ENCODE peak calls at places on chromosome 6, in seven cellular contexts. One of them, this sample, is unnamed.

GRCh38 chr6:4675086-4675485 is 101.1 kb upstream of the CDYL start:
- DNase-seq in activated CD8-positive, alpha-beta memory T cell treated with anti-CD3 and anti-CD28 coated beads for 24 hours: no peak
- DNase-seq in left cardiac atrium: no peak
- DNase-seq in keratinocyte: no peak
- DNase-seq in CD8-positive, alpha-beta memory T cell: no peak
- DNase-seq in LoVo: no peak
- DNase-seq in right atrium auricular region: peak; percentile 40
- DNase-seq in this sample: no peak

GRCh38 chr6:3499603-3500002 is 42.8 kb upstream of the SLC22A23 start:
- DNase-seq in right atrium auricular region: no peak
- DNase-seq in CD8-positive, alpha-beta memory T cell: no peak
- DNase-seq in keratinocyte: no peak
- DNase-seq in left cardiac atrium: no peak
- DNase-seq in activated CD8-positive, alpha-beta memory T cell treated with anti-CD3 and anti-CD28 coated beads for 24 hours: no peak
- DNase-seq in LoVo: no peak
- DNase-seq in this sample: no peak

GRCh38 chr6:75481936-75482593 is 11.5 kb downstream of the FILIP1 start:
- DNase-seq in activated CD8-positive, alpha-beta memory T cell treated with anti-CD3 and anti-CD28 coated beads for 24 hours: no peak
- DNase-seq in LoVo: no peak
- DNase-seq in CD8-positive, alpha-beta memory T cell: no peak
- DNase-seq in keratinocyte: no peak
- DNase-seq in left cardiac atrium: no peak
- DNase-seq in right atrium auricular region: no peak
- DNase-seq in this sample: no peak

GRCh38 chr6:143694560-143694959 is 16.8 kb downstream of the PHACTR2 start:
- DNase-seq in keratinocyte: no peak
- DNase-seq in CD8-positive, alpha-beta memory T cell: no peak
- DNase-seq in LoVo: no peak
- DNase-seq in right atrium auricular region: no peak
- DNase-seq in left cardiac atrium: no peak
- DNase-seq in activated CD8-positive, alpha-beta memory T cell treated with anti-CD3 and anti-CD28 coated beads for 24 hours: no peak
- DNase-seq in this sample: no peak

GRCh38 chr6:113361014-113361645 is 496.0 kb upstream of the MARCKS start:
- DNase-seq in keratinocyte: no peak
- DNase-seq in right atrium auricular region: no peak
- DNase-seq in left cardiac atrium: no peak
- DNase-seq in LoVo: peak; percentile 56
- DNase-seq in activated CD8-positive, alpha-beta memory T cell treated with anti-CD3 and anti-CD28 coated beads for 24 hours: no peak
- DNase-seq in CD8-positive, alpha-beta memory T cell: no peak
- DNase-seq in this sample: no peak

GRCh38 chr6:22227824-22228610 is 68.8 kb downstream of the PRL start:
- DNase-seq in keratinocyte: no peak
- DNase-seq in right atrium auricular region: no peak
- DNase-seq in left cardiac atrium: no peak
- DNase-seq in CD8-positive, alpha-beta memory T cell: no peak
- DNase-seq in activated CD8-positive, alpha-beta memory T cell treated with anti-CD3 and anti-CD28 coated beads for 24 hours: no peak
- DNase-seq in LoVo: no peak
- DNase-seq in this sample: no peak

GRCh38 chr6:116277124-116277523 is 2.6 kb downstream of the TSPYL1 start:
- DNase-seq in left cardiac atrium: no peak
- DNase-seq in keratinocyte: no peak
- DNase-seq in LoVo: no peak
- DNase-seq in right atrium auricular region: no peak
- DNase-seq in CD8-positive, alpha-beta memory T cell: no peak
- DNase-seq in activated CD8-positive, alpha-beta memory T cell treated with anti-CD3 and anti-CD28 coated beads for 24 hours: no peak
- DNase-seq in this sample: no peak

GRCh38 chr6:40536442-40536841 is 50.7 kb downstream of the LRFN2 start:
- DNase-seq in LoVo: no peak
- DNase-seq in keratinocyte: no peak
- DNase-seq in CD8-positive, alpha-beta memory T cell: no peak
- DNase-seq in right atrium auricular region: no peak
- DNase-seq in left cardiac atrium: no peak
- DNase-seq in activated CD8-positive, alpha-beta memory T cell treated with anti-CD3 and anti-CD28 coated beads for 24 hours: no peak
- DNase-seq in this sample: no peak

GRCh38 chr6:28215425-28215824 is 9.7 kb upstream of the ZSCAN9 start:
- DNase-seq in activated CD8-positive, alpha-beta memory T cell treated with anti-CD3 and anti-CD28 coated beads for 24 hours: no peak
- DNase-seq in LoVo: peak; percentile 82
- DNase-seq in left cardiac atrium: no peak
- DNase-seq in right atrium auricular region: no peak
- DNase-seq in CD8-positive, alpha-beta memory T cell: no peak
- DNase-seq in keratinocyte: no peak
- DNase-seq in this sample: no peak

GRCh38 chr6:217048-217659 is 75.1 kb upstream of the DUSP22 start:
- DNase-seq in activated CD8-positive, alpha-beta memory T cell treated with anti-CD3 and anti-CD28 coated beads for 24 hours: no peak
- DNase-seq in LoVo: peak; percentile 6
- DNase-seq in keratinocyte: no peak
- DNase-seq in right atrium auricular region: no peak
- DNase-seq in CD8-positive, alpha-beta memory T cell: no peak
- DNase-seq in left cardiac atrium: no peak
- DNase-seq in this sample: no peak

GRCh38 chr6:25263602-25264001 is 15.6 kb upstream of the CARMIL1 start:
- DNase-seq in left cardiac atrium: no peak
- DNase-seq in LoVo: no peak
- DNase-seq in CD8-positive, alpha-beta memory T cell: no peak
- DNase-seq in right atrium auricular region: no peak
- DNase-seq in keratinocyte: no peak
- DNase-seq in activated CD8-positive, alpha-beta memory T cell treated with anti-CD3 and anti-CD28 coated beads for 24 hours: no peak
- DNase-seq in this sample: no peak

GRCh38 chr6:167699141-167700036 is 127.3 kb upstream of the AFDN start:
- DNase-seq in activated CD8-positive, alpha-beta memory T cell treated with anti-CD3 and anti-CD28 coated beads for 24 hours: peak; percentile 79
- DNase-seq in right atrium auricular region: peak; percentile 89
- DNase-seq in CD8-positive, alpha-beta memory T cell: no peak
- DNase-seq in keratinocyte: no peak
- DNase-seq in left cardiac atrium: peak; percentile 89
- DNase-seq in LoVo: no peak
- DNase-seq in this sample: no peak

GRCh38 chr6:140354296-140354695 is 979.8 kb upstream of the CITED2 start:
- DNase-seq in right atrium auricular region: no peak
- DNase-seq in keratinocyte: no peak
- DNase-seq in CD8-positive, alpha-beta memory T cell: no peak
- DNase-seq in left cardiac atrium: no peak
- DNase-seq in LoVo: no peak
- DNase-seq in activated CD8-positive, alpha-beta memory T cell treated with anti-CD3 and anti-CD28 coated beads for 24 hours: no peak
- DNase-seq in this sample: no peak

GRCh38 chr6:35487653-35488516 is 9.0 kb downstream of the TEAD3 start:
- DNase-seq in activated CD8-positive, alpha-beta memory T cell treated with anti-CD3 and anti-CD28 coated beads for 24 hours: no peak
- DNase-seq in LoVo: peak; percentile 58
- DNase-seq in keratinocyte: no peak
- DNase-seq in CD8-positive, alpha-beta memory T cell: no peak
- DNase-seq in left cardiac atrium: no peak
- DNase-seq in right atrium auricular region: no peak
- DNase-seq in this sample: no peak

GRCh38 chr6:110040716-110041115 is 62.6 kb downstream of the GPR6 start:
- DNase-seq in keratinocyte: no peak
- DNase-seq in right atrium auricular region: no peak
- DNase-seq in CD8-positive, alpha-beta memory T cell: no peak
- DNase-seq in activated CD8-positive, alpha-beta memory T cell treated with anti-CD3 and anti-CD28 coated beads for 24 hours: no peak
- DNase-seq in left cardiac atrium: no peak
- DNase-seq in LoVo: no peak
- DNase-seq in this sample: no peak

GRCh38 chr6:2868637-2869379 is 27.1 kb upstream of the SERPINB1 start:
- DNase-seq in right atrium auricular region: no peak
- DNase-seq in left cardiac atrium: no peak
- DNase-seq in LoVo: no peak
- DNase-seq in keratinocyte: no peak
- DNase-seq in activated CD8-positive, alpha-beta memory T cell treated with anti-CD3 and anti-CD28 coated beads for 24 hours: peak; percentile 51
- DNase-seq in CD8-positive, alpha-beta memory T cell: no peak
- DNase-seq in this sample: no peak

GRCh38 chr6:129599467-129599866 is 110.5 kb downstream of the ARHGAP18 start:
- DNase-seq in left cardiac atrium: no peak
- DNase-seq in LoVo: no peak
- DNase-seq in CD8-positive, alpha-beta memory T cell: no peak
- DNase-seq in keratinocyte: no peak
- DNase-seq in activated CD8-positive, alpha-beta memory T cell treated with anti-CD3 and anti-CD28 coated beads for 24 hours: no peak
- DNase-seq in right atrium auricular region: no peak
- DNase-seq in this sample: no peak

GRCh38 chr6:134031696-134032255 is 20.6 kb downstream of the SLC2A12 start:
- DNase-seq in activated CD8-positive, alpha-beta memory T cell treated with anti-CD3 and anti-CD28 coated beads for 24 hours: no peak
- DNase-seq in right atrium auricular region: no peak
- DNase-seq in CD8-positive, alpha-beta memory T cell: no peak
- DNase-seq in LoVo: no peak
- DNase-seq in left cardiac atrium: no peak
- DNase-seq in keratinocyte: no peak
- DNase-seq in this sample: no peak

GRCh38 chr6:140845666-140846065 is 1287.1 kb upstream of the GJE1 start:
- DNase-seq in keratinocyte: no peak
- DNase-seq in CD8-positive, alpha-beta memory T cell: no peak
- DNase-seq in activated CD8-positive, alpha-beta memory T cell treated with anti-CD3 and anti-CD28 coated beads for 24 hours: no peak
- DNase-seq in LoVo: no peak
- DNase-seq in right atrium auricular region: no peak
- DNase-seq in left cardiac atrium: no peak
- DNase-seq in this sample: no peak

GRCh38 chr6:128803911-128804310 is 79.0 kb upstream of the LAMA2 start:
- DNase-seq in CD8-positive, alpha-beta memory T cell: no peak
- DNase-seq in keratinocyte: no peak
- DNase-seq in activated CD8-positive, alpha-beta memory T cell treated with anti-CD3 and anti-CD28 coated beads for 24 hours: no peak
- DNase-seq in LoVo: no peak
- DNase-seq in left cardiac atrium: no peak
- DNase-seq in right atrium auricular region: no peak
- DNase-seq in this sample: no peak

GRCh38 chr6:17448165-17448564 is 54.8 kb downstream of the CAP2 start:
- DNase-seq in activated CD8-positive, alpha-beta memory T cell treated with anti-CD3 and anti-CD28 coated beads for 24 hours: no peak
- DNase-seq in right atrium auricular region: no peak
- DNase-seq in LoVo: no peak
- DNase-seq in left cardiac atrium: no peak
- DNase-seq in keratinocyte: no peak
- DNase-seq in CD8-positive, alpha-beta memory T cell: no peak
- DNase-seq in this sample: no peak

GRCh38 chr6:16639689-16640480 is 121.4 kb downstream of the ATXN1 start:
- DNase-seq in LoVo: peak; percentile 9
- DNase-seq in activated CD8-positive, alpha-beta memory T cell treated with anti-CD3 and anti-CD28 coated beads for 24 hours: no peak
- DNase-seq in keratinocyte: no peak
- DNase-seq in left cardiac atrium: no peak
- DNase-seq in right atrium auricular region: no peak
- DNase-seq in CD8-positive, alpha-beta memory T cell: no peak
- DNase-seq in this sample: no peak

GRCh38 chr6:165605901-165606739 is 56.9 kb downstream of the PDE10A start:
- DNase-seq in LoVo: no peak
- DNase-seq in right atrium auricular region: no peak
- DNase-seq in keratinocyte: no peak
- DNase-seq in left cardiac atrium: no peak
- DNase-seq in activated CD8-positive, alpha-beta memory T cell treated with anti-CD3 and anti-CD28 coated beads for 24 hours: no peak
- DNase-seq in CD8-positive, alpha-beta memory T cell: no peak
- DNase-seq in this sample: no peak

GRCh38 chr6:154882107-154882506 is 113.0 kb upstream of the TIAM2 start:
- DNase-seq in keratinocyte: peak; percentile 32
- DNase-seq in left cardiac atrium: no peak
- DNase-seq in right atrium auricular region: no peak
- DNase-seq in activated CD8-positive, alpha-beta memory T cell treated with anti-CD3 and anti-CD28 coated beads for 24 hours: no peak
- DNase-seq in LoVo: no peak
- DNase-seq in CD8-positive, alpha-beta memory T cell: no peak
- DNase-seq in this sample: no peak